ENCODE peak calls at places on chromosomes 5 and 9, in seven cellular contexts. Q is transverse colon, T is Panc1, F is stomach, Y is SK-N-MC, R is H1, N is breast epithelium. A is an unnamed sample.

GRCh38 chr5:135211083-135211790 is 177.2 kb upstream of the PITX1 start:
- DNase-seq in Q (no peak), Y (no peak), T (no peak), F (no peak), N (no peak), R (no peak), A (no peak)

GRCh38 chr5:142466195-142466951 is 141.6 kb upstream of the SPRY4 start:
- DNase-seq in N (no peak), Q (no peak), Y (no peak), T (no peak), F (no peak), R (no peak), A (no peak)

GRCh38 chr5:175867587-175868347 is 3.6 kb upstream of the CPLX2 start:
- DNase-seq in T (no peak), N (no peak), R (no peak), Y (no peak), F (no peak), Q (peak), A (no peak)

GRCh38 chr5:118987988-118988945 is at the start of gene DTWD2:
- DNase-seq in R (peak), T (peak), F (peak), Y (no peak), Q (peak), N (peak), A (peak)

GRCh38 chr5:96854067-96854466 is 22.2 kb upstream of the ERAP2 start:
- DNase-seq in Q (no peak), T (no peak), Y (no peak), R (no peak), F (no peak), N (no peak), A (no peak)

GRCh38 chr5:143541943-143542797 is 138.7 kb upstream of the NR3C1 start:
- DNase-seq in Y (no peak), N (no peak), Q (no peak), R (no peak), F (no peak), T (no peak), A (no peak)

GRCh38 chr5:16906255-16906654 is 29.8 kb downstream of the MYO10 start:
- DNase-seq in Y (no peak), R (no peak), F (no peak), T (no peak), N (no peak), Q (no peak), A (no peak)

GRCh38 chr9:90053027-90053426 is 448.2 kb downstream of the GADD45G start:
- DNase-seq in F (no peak), Q (no peak), R (no peak), T (no peak), N (no peak), Y (no peak), A (no peak)

GRCh38 chr9:70172532-70172931 is 86.2 kb upstream of the SMC5 start:
- DNase-seq in N (no peak), F (no peak), Y (no peak), R (no peak), Q (no peak), T (no peak), A (no peak)

GRCh38 chr9:103304797-103305196 is 309.7 kb downstream of the CYLC2 start:
- DNase-seq in T (no peak), N (no peak), Q (no peak), R (no peak), Y (no peak), F (no peak), A (no peak)

GRCh38 chr5:76542887-76543690 is 80.1 kb downstream of the F2RL2 start:
- DNase-seq in R (no peak), N (no peak), T (no peak), F (peak), Q (peak), Y (no peak), A (no peak)

GRCh38 chr5:147963948-147964693 is 57.8 kb upstream of the C5orf46 start:
- DNase-seq in R (no peak), N (no peak), Q (no peak), Y (no peak), F (no peak), T (no peak), A (no peak)

GRCh38 chr9:137511758-137512463 is 38.3 kb downstream of the PNPLA7 start:
- DNase-seq in R (no peak), F (peak), Q (no peak), T (no peak), N (no peak), Y (no peak), A (no peak)

GRCh38 chr5:73623929-73624404 is 2.0 kb upstream of the ARHGEF28 start:
- DNase-seq in R (no peak), F (peak), Y (no peak), T (no peak), N (no peak), Q (no peak), A (no peak)

GRCh38 chr5:133245191-133246052 is 193.6 kb downstream of the HSPA4 start:
- DNase-seq in N (no peak), R (peak), F (no peak), T (peak), Y (no peak), Q (no peak), A (no peak)

GRCh38 chr9:121735065-121735791 is 83.8 kb downstream of the DAB2IP start:
- DNase-seq in N (no peak), F (no peak), T (no peak), R (peak), Y (no peak), Q (peak), A (no peak)

GRCh38 chr5:91212336-91213092 is 170.6 kb downstream of the ARRDC3 start:
- DNase-seq in Y (no peak), T (no peak), F (no peak), N (no peak), R (no peak), Q (peak), A (no peak)

GRCh38 chr9:33229359-33230120 is 10.4 kb upstream of the SPINK4 start:
- DNase-seq in R (no peak), Y (no peak), F (peak), T (peak), Q (peak), N (peak), A (peak)

GRCh38 chr5:135249658-135250057 is 149.4 kb downstream of the MACROH2A1 start:
- DNase-seq in Q (no peak), N (no peak), Y (no peak), F (peak), T (no peak), R (no peak), A (peak)

GRCh38 chr9:109310486-109310901 is 10.4 kb downstream of the EPB41L4B start:
- DNase-seq in Y (no peak), T (no peak), Q (no peak), R (no peak), N (no peak), F (no peak), A (no peak)

GRCh38 chr5:109529520-109529919 is 119.7 kb upstream of the PJA2 start:
- DNase-seq in Q (no peak), T (no peak), F (peak), Y (no peak), N (no peak), R (no peak), A (peak)

GRCh38 chr5:67287795-67288194 is 91.2 kb upstream of the CD180 start:
- DNase-seq in Y (peak), N (no peak), T (no peak), Q (no peak), R (no peak), F (no peak), A (no peak)

GRCh38 chr9:27353405-27354229 is 56.7 kb upstream of the EQTN start:
- DNase-seq in T (no peak), R (no peak), F (no peak), Q (no peak), N (no peak), Y (no peak), A (no peak)

GRCh38 chr5:5021436-5021835 is 118.7 kb upstream of the ADAMTS16 start:
- DNase-seq in Q (no peak), N (no peak), T (no peak), R (no peak), Y (no peak), F (no peak), A (no peak)

GRCh38 chr5:72122619-72123018 is 15.3 kb downstream of the MAP1B start:
- DNase-seq in Q (no peak), T (no peak), F (no peak), N (no peak), Y (no peak), R (no peak), A (no peak)

GRCh38 chr9:107363511-107364182 is 80.6 kb downstream of the RAD23B start:
- DNase-seq in N (peak), Y (no peak), R (no peak), Q (no peak), F (no peak), T (no peak), A (no peak)

GRCh38 chr5:176929654-176930053 is 30.5 kb upstream of the HK3 start:
- DNase-seq in Q (no peak), N (no peak), T (no peak), R (no peak), F (no peak), Y (no peak), A (no peak)

GRCh38 chr5:75664933-75665332 is 52.3 kb downstream of the POC5 start:
- DNase-seq in F (no peak), R (no peak), Q (no peak), N (no peak), T (no peak), Y (no peak), A (no peak)

DNA sequence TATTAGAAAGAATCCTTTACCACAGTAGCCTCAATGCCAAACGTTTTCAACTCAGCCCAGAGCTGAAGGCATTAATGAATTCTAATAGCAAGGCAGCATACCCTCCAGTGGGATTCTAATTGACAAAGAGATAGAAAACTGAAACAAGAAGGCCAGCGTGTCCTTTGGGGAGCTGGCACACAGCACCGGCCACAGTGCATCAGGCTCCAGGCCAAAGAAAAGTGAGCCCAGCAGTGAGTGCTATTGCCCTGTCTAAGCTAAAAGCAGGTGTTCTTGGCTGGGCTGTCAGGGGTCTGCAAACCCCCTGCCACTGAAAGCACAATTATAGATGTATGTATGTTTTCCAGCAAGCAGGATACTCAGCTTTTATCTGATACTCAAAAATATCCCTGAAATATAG is 40.4 kb downstream of the PPIC start:
- DNase-seq in Q (no peak), R (no peak), F (no peak), N (no peak), Y (no peak), T (no peak), A (no peak)
- TF ChIP-seq POLR2AphosphoS5 in Q (no peak), R (no peak), F (no peak), N (no peak), Y (no peak), T (no peak), A (no peak)

DNA sequence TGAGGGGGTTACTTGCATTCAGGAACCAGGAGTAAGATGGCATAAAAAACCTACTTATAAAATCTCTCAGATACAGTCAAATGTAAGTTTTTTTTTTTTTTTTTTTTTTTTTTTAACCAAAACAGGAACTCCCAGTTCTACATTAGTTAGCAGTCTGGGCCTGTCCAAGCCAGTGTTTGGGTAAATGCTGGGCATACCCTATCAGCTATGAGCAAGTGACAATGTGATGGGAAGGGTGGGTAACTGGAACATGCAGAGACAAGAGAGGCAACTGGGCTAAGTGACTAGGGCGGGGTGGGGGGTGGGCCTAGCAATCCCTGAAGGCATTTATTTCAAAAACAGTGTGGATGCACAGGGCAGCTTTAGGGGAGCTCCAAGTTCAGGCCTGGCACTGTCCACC is 2.3 kb downstream of the NMRK1 start:
- DNase-seq in Q (no peak), N (no peak), R (no peak), Y (no peak), T (no peak), F (no peak), A (peak)
- H3K4me3 ChIP-seq in Q (no peak), N (no peak), R (no peak), Y (no peak), T (no peak), F (no peak), A (no peak)

GRCh38 chr9:136225366-136225747 is 20.3 kb downstream of the QSOX2 start:
- DNase-seq in F (no peak), N (no peak), R (no peak), Y (no peak), Q (peak), T (no peak), A (no peak)

GRCh38 chr9:136228107-136228875 is 17.3 kb downstream of the QSOX2 start:
- DNase-seq in F (no peak), Q (no peak), N (no peak), R (no peak), Y (no peak), T (peak), A (no peak)

GRCh38 chr9:136223871-136224640 is 19.1 kb upstream of the LHX3 start:
- DNase-seq in Y (no peak), T (no peak), F (no peak), R (no peak), N (no peak), Q (no peak), A (no peak)

GRCh38 chr9:136226680-136227410 is 18.8 kb downstream of the QSOX2 start:
- DNase-seq in N (no peak), T (no peak), R (no peak), F (no peak), Q (no peak), Y (no peak), A (no peak)

GRCh38 chr9:136225748-136226679 is 19.6 kb downstream of the QSOX2 start:
- DNase-seq in N (peak), Y (no peak), Q (peak), T (peak), R (peak), F (peak), A (peak)
- TF ChIP-seq POLR2AphosphoS5 in N (no peak), Y (no peak), Q (no peak), T (no peak), R (peak), F (no peak), A (no peak)

DNA sequence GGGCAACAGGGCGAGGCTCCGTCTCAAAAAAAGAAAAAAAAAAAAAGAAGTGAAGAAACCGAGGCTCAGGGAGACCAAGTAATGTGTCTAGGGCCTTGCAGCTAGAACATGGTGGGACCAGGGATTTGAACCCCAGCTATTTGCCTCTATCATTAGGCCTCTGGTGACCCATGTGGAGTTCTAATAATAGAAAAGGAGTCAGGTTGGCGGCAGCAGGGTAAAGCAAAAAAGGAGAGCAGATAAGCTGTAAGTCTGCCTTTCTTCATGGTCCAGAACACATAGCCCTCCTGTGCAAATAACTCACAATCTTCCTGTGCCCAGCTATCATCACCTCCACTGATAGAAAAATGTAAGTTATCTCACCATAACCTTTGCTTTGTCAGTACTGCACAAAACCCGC is 4.5 kb downstream of the FABP6 start:
- DNase-seq in Y (no peak), N (no peak), R (no peak), T (no peak), F (no peak), Q (no peak), A (no peak)
- H3K4me3 ChIP-seq in Y (no peak), N (no peak), R (no peak), T (no peak), F (no peak), Q (no peak), A (no peak)

GRCh38 chr5:172901012-172901780 is 58.0 kb upstream of the RPL26L1 start:
- DNase-seq in F (peak), R (no peak), Q (peak), Y (no peak), T (no peak), N (no peak), A (no peak)

GRCh38 chr5:172904312-172904642 is 54.9 kb upstream of the RPL26L1 start:
- DNase-seq in N (no peak), F (no peak), Y (no peak), R (no peak), T (no peak), Q (no peak), A (no peak)

GRCh38 chr5:172903790-172904189 is 55.4 kb upstream of the RPL26L1 start:
- DNase-seq in T (no peak), F (peak), Q (peak), Y (peak), N (peak), R (no peak), A (peak)

GRCh38 chr5:172901788-172902496 is 57.3 kb upstream of the RPL26L1 start:
- DNase-seq in N (no peak), F (no peak), R (no peak), Q (no peak), T (no peak), Y (no peak), A (no peak)

GRCh38 chr5:172902497-172903472 is 56.4 kb upstream of the RPL26L1 start:
- DNase-seq in F (peak), T (no peak), Q (peak), N (no peak), Y (no peak), R (no peak), A (peak)
- TF ChIP-seq POLR2AphosphoS5 in F (peak), T (no peak), Q (peak), N (peak), Y (no peak), R (no peak), A (peak)

GRCh38 chr5:139460457-139460856 is 2.1 kb downstream of the ECSCR start:
- DNase-seq in N (no peak), Q (no peak), F (no peak), R (no peak), Y (no peak), T (no peak), A (no peak)

GRCh38 chr5:139459451-139459934 is 3.0 kb downstream of the ECSCR start:
- DNase-seq in F (peak), R (no peak), T (no peak), Y (no peak), N (no peak), Q (no peak), A (no peak)

GRCh38 chr5:139457653-139458306 is 4.8 kb downstream of the ECSCR start:
- DNase-seq in Q (no peak), R (no peak), F (no peak), N (no peak), T (no peak), Y (no peak), A (no peak)

GRCh38 chr5:139457241-139457640 is 5.3 kb downstream of the ECSCR start:
- DNase-seq in T (no peak), R (no peak), N (no peak), Q (no peak), Y (no peak), F (no peak), A (no peak)

DNA sequence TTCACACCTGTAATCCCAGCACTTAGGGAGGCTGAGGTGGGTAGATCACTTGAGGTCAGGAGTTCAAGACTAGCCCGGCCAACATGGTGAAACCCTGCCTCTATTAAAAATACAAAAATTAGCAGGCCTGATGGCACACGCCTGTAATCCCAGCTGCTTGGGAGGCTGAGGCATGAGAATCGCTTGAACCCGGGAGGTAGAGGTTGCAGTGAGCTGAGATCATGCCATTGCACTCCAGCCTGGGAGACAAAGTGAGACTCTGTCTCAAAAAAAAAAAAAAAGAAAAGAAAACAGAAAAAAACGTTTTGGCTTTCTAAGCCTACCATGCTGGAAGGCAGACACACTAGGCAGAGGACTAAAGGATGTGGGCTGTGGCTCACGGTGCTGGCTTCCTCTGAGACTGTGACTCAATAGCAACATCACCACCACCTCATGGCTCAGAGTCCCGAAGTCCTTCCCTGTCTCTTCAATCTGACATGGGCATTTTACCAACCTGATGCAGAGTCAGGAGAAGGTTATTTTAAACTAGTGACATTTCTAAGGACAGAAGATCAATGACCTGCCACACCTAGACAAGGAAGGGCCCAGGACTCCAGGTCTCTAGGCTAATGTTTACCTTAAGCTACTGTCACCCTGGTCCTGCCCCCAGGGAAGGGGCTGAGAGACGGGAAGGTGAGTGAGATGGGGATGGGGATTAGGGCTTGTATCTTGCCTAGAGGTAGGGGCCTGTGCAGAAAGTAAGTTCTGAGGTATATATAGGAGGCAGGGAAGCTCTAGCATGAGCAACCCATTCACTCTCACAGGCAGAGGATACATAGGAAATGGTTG is 3.7 kb downstream of the ECSCR start:
- DNase-seq in Q (peak), Y (no peak), N (no peak), T (no peak), R (no peak), F (peak), A (no peak)
- H3K4me3 ChIP-seq in Q (no peak), Y (no peak), N (no peak), T (no peak), R (no peak), F (no peak), A (no peak)

GRCh38 chr5:126527892-126528291 is 67.1 kb downstream of the ALDH7A1 start:
- DNase-seq in R (no peak), Y (no peak), T (no peak), F (no peak), Q (no peak), N (no peak), A (no peak)

GRCh38 chr5:126523818-126524522 is 71.0 kb downstream of the ALDH7A1 start:
- DNase-seq in T (no peak), F (no peak), R (no peak), N (no peak), Q (no peak), Y (no peak), A (no peak)

GRCh38 chr5:126527158-126527557 is 67.9 kb downstream of the ALDH7A1 start:
- DNase-seq in F (no peak), R (no peak), T (no peak), N (no peak), Y (no peak), Q (no peak), A (no peak)

GRCh38 chr5:126526493-126526892 is 68.5 kb downstream of the ALDH7A1 start:
- DNase-seq in R (no peak), F (no peak), T (no peak), Q (no peak), N (no peak), Y (no peak), A (no peak)

DNA sequence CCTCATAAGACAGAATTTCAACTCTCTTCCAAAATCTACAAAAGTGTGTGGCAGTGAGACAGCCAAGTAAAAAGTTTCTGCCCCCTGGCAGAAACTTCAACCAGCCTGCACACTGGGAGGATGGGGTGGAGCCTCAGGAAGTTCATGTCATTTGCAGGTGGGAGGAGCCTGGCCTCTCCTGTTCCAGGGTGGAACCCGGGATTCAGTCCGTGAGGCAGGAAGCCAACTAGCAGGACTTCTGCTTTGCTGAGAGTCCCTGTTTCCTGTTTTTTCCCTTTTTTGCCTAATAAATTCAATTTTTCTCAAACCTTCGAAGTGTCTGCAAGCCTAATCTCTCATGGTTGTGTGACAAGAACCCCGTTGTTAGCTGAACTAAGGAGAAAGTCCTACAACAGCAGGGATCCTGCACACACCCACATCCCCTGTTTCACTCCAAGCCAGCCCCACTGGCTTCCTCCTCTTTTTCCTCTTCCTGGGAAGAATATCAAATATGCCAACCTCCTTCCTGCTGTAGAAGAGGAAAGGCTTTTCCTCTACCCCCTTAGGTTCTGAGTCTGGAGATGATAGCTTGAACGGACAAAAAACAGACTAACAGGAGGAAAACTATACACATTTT is 69.3 kb downstream of the ALDH7A1 start:
- DNase-seq in Q (peak), N (no peak), T (no peak), F (peak), R (no peak), Y (peak), A (no peak)
- TF ChIP-seq POLR2AphosphoS5 in Q (peak), N (no peak), T (no peak), F (no peak), R (no peak), Y (peak), A (no peak)